ENCODE peak calls at places on chromosomes 7 and 10, in eight cellular contexts. One of them, this sample, is unnamed.

GRCh38 chr7:29394321-29394720 is 169.3 kb upstream of the PRR15 start:
- DNase-seq in stomach: no peak
- DNase-seq in H54: no peak
- DNase-seq in lower leg skin: no peak
- DNase-seq in uterus: no peak
- DNase-seq in H1: no peak
- DNase-seq in heart left ventricle: no peak
- DNase-seq in A549: no peak
- DNase-seq in this sample: no peak

GRCh38 chr10:102604379-102604960 is 39.8 kb upstream of the TRIM8 start:
- DNase-seq in stomach: no peak
- DNase-seq in H54: peak; percentile 85
- DNase-seq in lower leg skin: no peak
- DNase-seq in uterus: no peak
- DNase-seq in H1: no peak
- DNase-seq in heart left ventricle: no peak
- DNase-seq in A549: peak; percentile 86
- DNase-seq in this sample: no peak

GRCh38 chr10:124446830-124447740 is 2.8 kb downstream of the NKX1-2 start:
- DNase-seq in stomach: no peak
- DNase-seq in H54: no peak
- DNase-seq in lower leg skin: no peak
- DNase-seq in uterus: no peak
- DNase-seq in H1: no peak
- DNase-seq in heart left ventricle: no peak
- DNase-seq in A549: no peak
- DNase-seq in this sample: no peak

GRCh38 chr7:116630932-116631449 is 41.0 kb upstream of the MET start:
- DNase-seq in stomach: peak; percentile 86
- DNase-seq in H54: peak; percentile 61
- DNase-seq in lower leg skin: peak; percentile 86
- DNase-seq in uterus: no peak
- DNase-seq in H1: no peak
- DNase-seq in heart left ventricle: peak; percentile 79
- DNase-seq in A549: peak; percentile 86
- DNase-seq in this sample: no peak

GRCh38 chr10:121104476-121105111 is 253.4 kb downstream of the WDR11 start:
- DNase-seq in stomach: no peak
- DNase-seq in H54: no peak
- DNase-seq in lower leg skin: no peak
- DNase-seq in uterus: no peak
- DNase-seq in H1: no peak
- DNase-seq in heart left ventricle: no peak
- DNase-seq in A549: no peak
- DNase-seq in this sample: no peak

GRCh38 chr7:24821045-24821853 is 64.0 kb upstream of the GSDME start:
- DNase-seq in stomach: peak; percentile 71
- DNase-seq in H54: peak; percentile 84
- DNase-seq in lower leg skin: peak; percentile 85
- DNase-seq in uterus: peak; percentile 46
- DNase-seq in H1: no peak
- DNase-seq in heart left ventricle: peak; percentile 58
- DNase-seq in A549: peak; percentile 86
- DNase-seq in this sample: peak; percentile 89

GRCh38 chr10:35542303-35542702 is 62.8 kb upstream of the GJD4 start:
- DNase-seq in stomach: no peak
- DNase-seq in H54: no peak
- DNase-seq in lower leg skin: no peak
- DNase-seq in uterus: no peak
- DNase-seq in H1: no peak
- DNase-seq in heart left ventricle: no peak
- DNase-seq in A549: no peak
- DNase-seq in this sample: no peak

GRCh38 chr10:100774876-100775275 is 29.5 kb downstream of the PAX2 start:
- DNase-seq in stomach: no peak
- DNase-seq in H54: no peak
- DNase-seq in lower leg skin: no peak
- DNase-seq in uterus: no peak
- DNase-seq in H1: no peak
- DNase-seq in heart left ventricle: no peak
- DNase-seq in A549: no peak
- DNase-seq in this sample: no peak

GRCh38 chr7:121214652-121215051 is 114.1 kb upstream of the WNT16 start:
- DNase-seq in stomach: no peak
- DNase-seq in H54: no peak
- DNase-seq in lower leg skin: no peak
- DNase-seq in uterus: no peak
- DNase-seq in H1: no peak
- DNase-seq in heart left ventricle: no peak
- DNase-seq in A549: no peak
- DNase-seq in this sample: no peak

GRCh38 chr10:47405829-47406547 is 21.9 kb upstream of the ZNF488 start:
- DNase-seq in stomach: no peak
- DNase-seq in H54: no peak
- DNase-seq in lower leg skin: no peak
- DNase-seq in uterus: peak; percentile 4
- DNase-seq in H1: no peak
- DNase-seq in heart left ventricle: no peak
- DNase-seq in A549: no peak
- DNase-seq in this sample: no peak

GRCh38 chr7:120402801-120403200 is 129.8 kb downstream of the KCND2 start:
- DNase-seq in stomach: no peak
- DNase-seq in H54: no peak
- DNase-seq in lower leg skin: no peak
- DNase-seq in uterus: no peak
- DNase-seq in H1: no peak
- DNase-seq in heart left ventricle: no peak
- DNase-seq in A549: no peak
- DNase-seq in this sample: no peak

GRCh38 chr7:41774966-41775365 is 72.1 kb upstream of the INHBA start:
- DNase-seq in stomach: no peak
- DNase-seq in H54: no peak
- DNase-seq in lower leg skin: no peak
- DNase-seq in uterus: no peak
- DNase-seq in H1: no peak
- DNase-seq in heart left ventricle: no peak
- DNase-seq in A549: no peak
- DNase-seq in this sample: no peak

GRCh38 chr10:103395754-103396066 is 565 bp downstream of the ATP5MK start:
- DNase-seq in stomach: no peak
- DNase-seq in H54: peak; percentile 12
- DNase-seq in lower leg skin: no peak
- DNase-seq in uterus: no peak
- DNase-seq in H1: no peak
- DNase-seq in heart left ventricle: no peak
- DNase-seq in A549: no peak
- DNase-seq in this sample: peak; percentile 55

GRCh38 chr10:95430231-95430951 is 130.8 kb downstream of the SORBS1 start:
- DNase-seq in stomach: peak; percentile 65
- DNase-seq in H54: peak; percentile 73
- DNase-seq in lower leg skin: no peak
- DNase-seq in uterus: peak; percentile 53
- DNase-seq in H1: peak; percentile 61
- DNase-seq in heart left ventricle: no peak
- DNase-seq in A549: peak; percentile 70
- DNase-seq in this sample: peak; percentile 79

GRCh38 chr7:1558841-1559625 is 3.0 kb upstream of the TMEM184A start:
- DNase-seq in stomach: peak; percentile 93
- DNase-seq in H54: no peak
- DNase-seq in lower leg skin: no peak
- DNase-seq in uterus: no peak
- DNase-seq in H1: no peak
- DNase-seq in heart left ventricle: peak; percentile 23
- DNase-seq in A549: no peak
- DNase-seq in this sample: no peak
- TF ChIP-seq POLR2A in stomach: no peak
- TF ChIP-seq POLR2A in H54: no peak
- TF ChIP-seq POLR2A in lower leg skin: no peak
- TF ChIP-seq POLR2A in uterus: no peak
- TF ChIP-seq POLR2A in H1: no peak
- TF ChIP-seq POLR2A in heart left ventricle: no peak
- TF ChIP-seq POLR2A in A549: no peak
- TF ChIP-seq POLR2A in this sample: no peak

DNA sequence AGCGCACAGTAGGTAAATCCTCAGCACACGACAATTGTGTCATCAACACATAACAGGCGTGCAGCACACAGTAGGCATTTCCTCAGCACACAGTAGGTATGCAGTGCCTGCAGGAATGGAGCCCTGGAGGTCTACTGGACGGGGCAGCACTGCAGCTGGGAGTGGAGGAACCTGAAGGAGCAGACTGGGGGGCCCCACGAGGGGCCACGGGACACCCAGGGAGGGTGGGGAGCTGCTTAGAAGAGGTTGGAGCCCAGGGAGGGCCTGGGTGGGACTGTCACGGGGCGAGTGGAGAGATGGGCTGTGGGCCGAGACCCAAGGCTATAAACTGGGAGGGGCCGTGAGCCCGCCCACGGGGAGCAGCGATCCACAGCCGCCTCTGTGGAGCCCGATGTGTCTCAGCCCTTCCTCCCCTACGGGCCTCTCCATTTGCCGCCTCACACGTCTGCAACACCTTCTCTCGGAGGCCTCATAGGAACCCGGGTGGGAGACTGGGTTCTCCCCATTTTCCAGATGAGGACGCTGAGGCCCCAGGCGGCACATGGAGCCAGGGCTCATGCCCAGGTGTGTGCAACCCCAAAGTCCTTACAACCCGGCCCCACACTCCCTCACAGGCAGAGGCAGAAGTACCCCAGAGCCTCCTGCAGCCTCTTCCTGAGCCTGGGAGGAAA is 101.5 kb downstream of the MICALL2 start:
- DNase-seq in stomach: no peak
- DNase-seq in H54: no peak
- DNase-seq in lower leg skin: no peak
- DNase-seq in uterus: no peak
- DNase-seq in H1: no peak
- DNase-seq in heart left ventricle: peak; percentile 12
- DNase-seq in A549: no peak
- DNase-seq in this sample: peak; percentile 55
- TF ChIP-seq POLR2A in stomach: no peak
- TF ChIP-seq POLR2A in H54: no peak
- TF ChIP-seq POLR2A in lower leg skin: no peak
- TF ChIP-seq POLR2A in uterus: no peak
- TF ChIP-seq POLR2A in H1: no peak
- TF ChIP-seq POLR2A in heart left ventricle: no peak
- TF ChIP-seq POLR2A in A549: no peak
- TF ChIP-seq POLR2A in this sample: no peak

GRCh38 chr7:55557666-55558188 is 14.6 kb downstream of the VOPP1 start:
- DNase-seq in stomach: no peak
- DNase-seq in H54: no peak
- DNase-seq in lower leg skin: no peak
- DNase-seq in uterus: no peak
- DNase-seq in H1: no peak
- DNase-seq in heart left ventricle: no peak
- DNase-seq in A549: no peak
- DNase-seq in this sample: peak; percentile 26
- TF ChIP-seq POLR2A in stomach: no peak
- TF ChIP-seq POLR2A in H54: no peak
- TF ChIP-seq POLR2A in lower leg skin: no peak
- TF ChIP-seq POLR2A in uterus: no peak
- TF ChIP-seq POLR2A in H1: no peak
- TF ChIP-seq POLR2A in heart left ventricle: no peak
- TF ChIP-seq POLR2A in A549: no peak
- TF ChIP-seq POLR2A in this sample: no peak

GRCh38 chr10:97894092-97894491 is 44.4 kb downstream of the GOLGA7B start:
- DNase-seq in stomach: no peak
- DNase-seq in H54: no peak
- DNase-seq in lower leg skin: no peak
- DNase-seq in uterus: no peak
- DNase-seq in H1: no peak
- DNase-seq in heart left ventricle: no peak
- DNase-seq in A549: no peak
- DNase-seq in this sample: no peak

GRCh38 chr10:97895084-97895483 is 45.4 kb downstream of the GOLGA7B start:
- DNase-seq in stomach: no peak
- DNase-seq in H54: no peak
- DNase-seq in lower leg skin: no peak
- DNase-seq in uterus: no peak
- DNase-seq in H1: no peak
- DNase-seq in heart left ventricle: no peak
- DNase-seq in A549: no peak
- DNase-seq in this sample: no peak

GRCh38 chr10:97898429-97898828 is 48.8 kb downstream of the GOLGA7B start:
- DNase-seq in stomach: no peak
- DNase-seq in H54: no peak
- DNase-seq in lower leg skin: no peak
- DNase-seq in uterus: no peak
- DNase-seq in H1: no peak
- DNase-seq in heart left ventricle: no peak
- DNase-seq in A549: no peak
- DNase-seq in this sample: no peak

GRCh38 chr10:97896756-97897155 is 47.1 kb downstream of the GOLGA7B start:
- DNase-seq in stomach: no peak
- DNase-seq in H54: no peak
- DNase-seq in lower leg skin: no peak
- DNase-seq in uterus: no peak
- DNase-seq in H1: no peak
- DNase-seq in heart left ventricle: no peak
- DNase-seq in A549: no peak
- DNase-seq in this sample: no peak

GRCh38 chr10:97895915-97896314 is 46.3 kb downstream of the GOLGA7B start:
- DNase-seq in stomach: no peak
- DNase-seq in H54: no peak
- DNase-seq in lower leg skin: no peak
- DNase-seq in uterus: no peak
- DNase-seq in H1: no peak
- DNase-seq in heart left ventricle: peak; percentile 56
- DNase-seq in A549: no peak
- DNase-seq in this sample: no peak
- TF ChIP-seq POLR2A in stomach: no peak
- TF ChIP-seq POLR2A in H54: no peak
- TF ChIP-seq POLR2A in lower leg skin: no peak
- TF ChIP-seq POLR2A in uterus: no peak
- TF ChIP-seq POLR2A in H1: no peak
- TF ChIP-seq POLR2A in heart left ventricle: no peak
- TF ChIP-seq POLR2A in A549: no peak
- TF ChIP-seq POLR2A in this sample: no peak

This sample was measured in erythroblast.